ENCODE peak calls at places on chromosomes 4 and X, in eight cellular contexts. X, N, P, D, O, T, B and K are unnamed samples.

GRCh38 chrX:125203379-125203736 is 116.3 kb upstream of the TEX13C start:
- DNase-seq in X (no peak), N (no peak), P (no peak), D (peak), O (no peak), T (no peak), B (no peak), K (peak)

GRCh38 chr4:133776961-133777360 is 424.6 kb downstream of the PABPC4L start:
- DNase-seq in X (no peak), N (no peak), P (no peak), D (no peak), O (no peak), T (no peak), B (no peak), K (no peak)

GRCh38 chr4:87018751-87019150 is 83.9 kb downstream of the AFF1 start:
- DNase-seq in X (no peak), N (no peak), P (no peak), D (no peak), O (no peak), T (no peak), B (no peak), K (no peak)

GRCh38 chrX:82945332-82945731 is 562.8 kb upstream of the POU3F4 start:
- DNase-seq in X (no peak), N (no peak), P (no peak), D (no peak), O (no peak), T (no peak), B (no peak), K (no peak)

GRCh38 chrX:32281853-32282252 is 929.5 kb downstream of the DMD start:
- DNase-seq in X (no peak), N (no peak), P (no peak), D (no peak), O (no peak), T (no peak), B (no peak), K (no peak)

GRCh38 chr4:98092833-98093439 is 50.3 kb downstream of the STPG2 start:
- DNase-seq in X (no peak), N (no peak), P (no peak), D (no peak), O (no peak), T (no peak), B (no peak), K (no peak)

GRCh38 chr4:87502580-87503238 is 26.5 kb downstream of the SPARCL1 start:
- DNase-seq in X (no peak), N (no peak), P (no peak), D (no peak), O (no peak), T (peak), B (no peak), K (no peak)

GRCh38 chrX:139823806-139824205 is 109.0 kb downstream of the ATP11C start:
- DNase-seq in X (no peak), N (no peak), P (no peak), D (no peak), O (no peak), T (no peak), B (no peak), K (no peak)

GRCh38 chr4:184010696-184011095 is 105.6 kb downstream of the STOX2 start:
- DNase-seq in X (no peak), N (no peak), P (no peak), D (no peak), O (no peak), T (no peak), B (no peak), K (no peak)

GRCh38 chr4:7052923-7053715 is 9.9 kb downstream of the TADA2B start:
- DNase-seq in X (no peak), N (no peak), P (no peak), D (peak), O (no peak), T (no peak), B (no peak), K (no peak)

GRCh38 chrX:100682939-100683338 is 38.9 kb downstream of the SRPX2 start:
- DNase-seq in X (no peak), N (no peak), P (no peak), D (no peak), O (no peak), T (no peak), B (no peak), K (no peak)